ENCODE peak calls at places on chromosomes 4 and X, in five cellular contexts. K, V, N, H and W are unnamed samples.

GRCh38 chrX:39705299-39705698 is 392.5 kb downstream of the BCOR start:
- DNase-seq in K (peak; percentile 78), V (peak; percentile 29), N (peak; percentile 67), H (no peak), W (no peak)

GRCh38 chr4:17347445-17347844 is 164.4 kb downstream of the QDPR start:
- DNase-seq in K (no peak), V (peak; percentile 16), N (no peak), H (peak; percentile 15), W (no peak)

GRCh38 chrX:13646154-13646549 is 6.8 kb upstream of the TCEANC start:
- DNase-seq in K (peak; percentile 45), V (peak; percentile 24), N (peak; percentile 71), H (peak; percentile 22), W (no peak)

GRCh38 chr4:52106701-52107100 is 55.6 kb downstream of the SPATA18 start:
- DNase-seq in K (no peak), V (no peak), N (no peak), H (no peak), W (no peak)

GRCh38 chr4:1767770-1768366 is 25.2 kb upstream of the FGFR3 start:
- DNase-seq in K (peak; percentile 68), V (no peak), N (peak; percentile 47), H (peak; percentile 87), W (no peak)

GRCh38 chr4:97468272-97468671 is 675.0 kb downstream of the STPG2 start:
- DNase-seq in K (no peak), V (no peak), N (no peak), H (no peak), W (no peak)

GRCh38 chrX:20663287-20663686 is 396.6 kb upstream of the RPS6KA3 start:
- DNase-seq in K (no peak), V (no peak), N (no peak), H (no peak), W (no peak)

GRCh38 chrX:40912576-40912975 is 172.7 kb upstream of the USP9X start:
- DNase-seq in K (no peak), V (no peak), N (no peak), H (no peak), W (no peak)

GRCh38 chrX:66633541-66633940 is 5.3 kb downstream of the EDA2R start:
- DNase-seq in K (no peak), V (no peak), N (no peak), H (no peak), W (no peak)

GRCh38 chr4:66108898-66109297 is 438.6 kb upstream of the EPHA5 start:
- DNase-seq in K (no peak), V (no peak), N (no peak), H (no peak), W (no peak)

GRCh38 chr4:8175686-8176085 is 17.1 kb upstream of the ABLIM2 start:
- DNase-seq in K (no peak), V (no peak), N (no peak), H (no peak), W (no peak)

GRCh38 chr4:3220586-3221494 is 28.1 kb upstream of the MSANTD1 start:
- DNase-seq in K (no peak), V (no peak), N (no peak), H (no peak), W (no peak)

GRCh38 chr4:77711469-77711868 is 105.8 kb downstream of the CXCL13 start:
- DNase-seq in K (no peak), V (no peak), N (no peak), H (no peak), W (no peak)

GRCh38 chrX:15761564-15762191 is 23.6 kb downstream of the CA5B start:
- DNase-seq in K (no peak), V (no peak), N (no peak), H (peak; percentile 44), W (no peak)

GRCh38 chr4:29311231-29311630 is 1408.9 kb upstream of the PCDH7 start:
- DNase-seq in K (no peak), V (no peak), N (no peak), H (no peak), W (no peak)

GRCh38 chr4:80335554-80336358 is at the start of gene CFAP299:
- DNase-seq in K (peak; percentile 90), V (peak; percentile 70), N (peak; percentile 71), H (peak; percentile 86), W (peak; percentile 84)

GRCh38 chrX:3044196-3044595 is 2.9 kb downstream of the ARSF start:
- DNase-seq in K (no peak), V (no peak), N (no peak), H (no peak), W (no peak)

GRCh38 chrX:49042581-49043219 is 457 bp downstream of the TFE3 start:
- DNase-seq in K (no peak), V (no peak), N (no peak), H (no peak), W (no peak)

GRCh38 chr4:187612211-187612780 is 383.3 kb upstream of the ZFP42 start:
- DNase-seq in K (no peak), V (no peak), N (no peak), H (no peak), W (no peak)

GRCh38 chrX:75957107-75957610 is 172.1 kb upstream of the MAGEE2 start:
- DNase-seq in K (no peak), V (no peak), N (no peak), H (no peak), W (no peak)

GRCh38 chr4:51840791-51841190 is 2.2 kb upstream of the DCUN1D4 start:
- DNase-seq in K (no peak), V (no peak), N (no peak), H (no peak), W (no peak)

GRCh38 chr4:874971-875817 is 49.3 kb upstream of the CPLX1 start:
- DNase-seq in K (no peak), V (no peak), N (no peak), H (no peak), W (no peak)

GRCh38 chr4:95510145-95510544 is 38.6 kb downstream of the UNC5C start:
- DNase-seq in K (no peak), V (no peak), N (no peak), H (peak; percentile 17), W (no peak)

GRCh38 chr4:54276633-54277426 is 47.7 kb downstream of the PDGFRA start:
- DNase-seq in K (no peak), V (no peak), N (no peak), H (no peak), W (no peak)

GRCh38 chr4:24770111-24770584 is 25.2 kb upstream of the SOD3 start:
- DNase-seq in K (no peak), V (peak; percentile 33), N (no peak), H (no peak), W (no peak)

GRCh38 chr4:40621592-40622512 is 7.8 kb downstream of the RBM47 start:
- DNase-seq in K (peak; percentile 94), V (peak; percentile 79), N (peak; percentile 82), H (no peak), W (peak; percentile 84)

GRCh38 chr4:2935762-2936743 is 27.2 kb downstream of the NOP14 start:
- DNase-seq in K (peak; percentile 24), V (peak; percentile 69), N (peak; percentile 27), H (no peak), W (peak; percentile 69)

GRCh38 chrX:55119271-55119670 is 30.5 kb downstream of the PAGE2 start:
- DNase-seq in K (no peak), V (no peak), N (no peak), H (no peak), W (no peak)
- TF ChIP-seq POLR2A in K (no peak), V (no peak), N (no peak), H (no peak), W (no peak)

GRCh38 chr4:185672618-185673017 is 137.3 kb upstream of the PDLIM3 start:
- DNase-seq in K (no peak), V (no peak), N (no peak), H (no peak), W (no peak)
- TF ChIP-seq POLR2AphosphoS5 in K (no peak), V (no peak), N (no peak), H (no peak), W (no peak)

DNA sequence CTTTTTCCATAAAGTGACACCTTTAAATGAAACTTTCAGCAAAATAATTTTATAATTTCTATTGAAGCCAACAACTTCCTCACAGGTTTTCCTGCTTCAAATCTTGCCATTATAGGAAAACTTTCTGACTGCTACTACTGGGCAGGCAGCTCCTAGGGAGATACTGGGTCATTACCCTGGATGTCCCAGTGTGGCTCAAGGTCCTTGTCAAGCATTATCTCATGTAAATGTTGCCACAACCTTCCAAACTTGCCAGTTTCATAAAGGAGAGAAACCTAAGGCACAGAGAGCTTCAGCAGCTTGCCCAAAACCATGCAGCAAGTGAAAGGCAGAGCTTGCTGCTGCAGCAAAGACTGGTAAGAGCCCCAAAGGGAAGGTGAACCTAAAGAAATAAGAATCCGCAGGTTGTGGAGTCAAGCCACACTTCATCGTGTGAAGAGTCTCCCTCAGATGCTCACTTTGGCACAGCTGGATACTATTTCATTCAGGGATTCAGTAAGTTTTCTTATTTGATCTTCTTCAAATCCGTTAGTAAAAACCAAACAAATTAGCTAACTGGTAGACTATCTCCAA is 2.4 kb downstream of the MPP1 start:
- DNase-seq in K (no peak), V (no peak), N (no peak), H (no peak), W (no peak)
- H3K4me3 ChIP-seq in K (no peak overlapping the region), V (no peak overlapping the region), N (no peak overlapping the region), H (peak overlapping the region; percentile 89), W (no peak overlapping the region)

DNA sequence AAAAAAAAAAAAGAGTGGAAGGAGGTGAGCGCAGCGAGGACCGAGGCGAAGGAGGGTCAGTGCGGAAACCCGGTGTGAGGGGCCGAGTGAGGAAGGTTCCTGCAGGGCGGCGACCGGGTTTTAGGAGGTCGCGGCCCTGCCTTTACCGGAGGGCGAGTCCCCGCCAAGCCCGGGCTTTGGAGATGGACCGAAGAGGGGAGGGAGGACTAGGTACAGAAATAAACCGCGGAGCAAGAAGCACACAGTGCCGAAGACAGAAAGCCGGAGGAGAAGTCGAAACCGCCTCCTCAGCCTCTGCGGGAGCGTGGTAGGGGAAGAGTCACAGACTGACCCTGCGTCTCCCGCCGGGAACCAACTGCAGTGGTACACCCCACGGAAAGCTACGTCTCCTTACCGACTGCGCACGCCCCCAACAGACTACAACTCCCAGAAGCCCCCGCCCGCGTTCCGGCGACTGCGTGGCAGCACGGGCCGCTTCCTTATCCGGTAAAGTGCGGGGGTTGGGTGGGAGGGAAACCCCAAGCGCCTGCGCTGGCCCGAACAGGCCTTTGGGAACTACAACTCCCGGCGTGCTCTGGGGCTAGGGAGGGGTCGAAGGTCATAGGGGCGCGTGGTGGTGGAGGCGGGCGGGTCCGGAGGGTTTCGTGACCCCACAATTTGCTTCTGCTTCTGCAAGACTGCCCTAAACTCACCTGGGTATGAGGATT is at the start of gene NFXL1:
- DNase-seq in K (peak; percentile 99), V (peak; percentile 92), N (peak; percentile 97), H (peak; percentile 94), W (peak; percentile 99)
- TF ChIP-seq POLR2A in K (peak; percentile 89), V (peak; percentile 90), N (no peak), H (peak; percentile 93), W (peak; percentile 5)

GRCh38 chr4:98603683-98604573 is 54.5 kb downstream of the TSPAN5 start:
- DNase-seq in K (no peak), V (no peak), N (no peak), H (no peak), W (no peak)
- TF ChIP-seq POLR2AphosphoS5 in K (no peak), V (no peak), N (no peak), H (no peak), W (no peak)

GRCh38 chr4:139606600-139607301 is 50.7 kb upstream of the SETD7 start:
- DNase-seq in K (no peak), V (no peak), N (no peak), H (peak; percentile 19), W (no peak)
- H3K4me3 ChIP-seq in K (no peak overlapping the region), V (no peak overlapping the region), N (peak overlapping the region; percentile 14), H (no peak overlapping the region), W (no peak overlapping the region)

GRCh38 chrX:16786139-16786790 is at the start of gene TXLNG:
- DNase-seq in K (peak; percentile 100), V (peak; percentile 96), N (peak; percentile 99), H (peak; percentile 90), W (peak; percentile 99)
- TF ChIP-seq POLR2A in K (peak; percentile 87), V (peak; percentile 51), N (no peak), H (peak; percentile 92), W (peak; percentile 89)

GRCh38 chr4:121800961-121801714 is at the start of gene EXOSC9:
- DNase-seq in K (peak; percentile 90), V (peak; percentile 87), N (peak; percentile 93), H (peak; percentile 89), W (peak; percentile 96)
- TF ChIP-seq POLR2AphosphoS5 in K (peak; percentile 97), V (peak; percentile 95), N (peak; percentile 97), H (peak; percentile 94), W (peak; percentile 97)